ENCODE peak calls at places on chromosomes 5 and 9, in six cellular contexts. A is GM23248, Y is small intestine, M is colonic mucosa, P is IMR-90, H is ovary. R is an unnamed sample.

GRCh38 chr5:14665110-14665822 is 748 bp downstream of the OTULIN start:
- DNase-seq in A (peak; percentile 59), Y (peak; percentile 82), M (peak; percentile 74), P (no peak), H (peak; percentile 30), R (no peak)

GRCh38 chr9:79580065-79580464 is 8.3 kb downstream of the TLE4 start:
- DNase-seq in A (no peak), Y (no peak), M (no peak), P (no peak), H (no peak), R (no peak)

GRCh38 chr5:144422025-144422424 is 251.4 kb downstream of the KCTD16 start:
- DNase-seq in A (no peak), Y (no peak), M (no peak), P (no peak), H (no peak), R (no peak)

GRCh38 chr5:53256746-53257145 is 147.2 kb upstream of the MOCS2 start:
- DNase-seq in A (peak; percentile 74), Y (no peak), M (no peak), P (peak; percentile 89), H (no peak), R (no peak)

GRCh38 chr9:91882628-91883027 is 67.4 kb downstream of the ROR2 start:
- DNase-seq in A (no peak), Y (no peak), M (no peak), P (no peak), H (no peak), R (no peak)

GRCh38 chr9:133115604-133116345 is 5.3 kb downstream of the RALGDS start:
- DNase-seq in A (peak; percentile 87), Y (no peak), M (no peak), P (peak; percentile 63), H (no peak), R (no peak)

GRCh38 chr9:131869312-131869711 is 129.4 kb upstream of the RAPGEF1 start:
- DNase-seq in A (no peak), Y (no peak), M (no peak), P (no peak), H (no peak), R (no peak)

GRCh38 chr5:107184066-107184465 is 486.7 kb downstream of the EFNA5 start:
- DNase-seq in A (no peak), Y (no peak), M (no peak), P (no peak), H (no peak), R (no peak)

GRCh38 chr5:134003957-134004625 is 684 bp downstream of the VDAC1 start:
- DNase-seq in A (peak; percentile 85), Y (peak; percentile 55), M (peak; percentile 67), P (peak; percentile 42), H (peak; percentile 64), R (peak; percentile 60)

GRCh38 chr9:21381752-21382339 is 3.4 kb downstream of the IFNA2 start:
- DNase-seq in A (no peak), Y (no peak), M (no peak), P (no peak), H (no peak), R (no peak)

GRCh38 chr9:36245906-36246305 is 12.3 kb downstream of the GNE start:
- DNase-seq in A (peak; percentile 33), Y (no peak), M (no peak), P (peak; percentile 29), H (no peak), R (no peak)

GRCh38 chr5:179331591-179331990 is 13.7 kb downstream of the ADAMTS2 start:
- DNase-seq in A (no peak), Y (no peak), M (no peak), P (no peak), H (no peak), R (no peak)

GRCh38 chr5:142813208-142813607 is 43.0 kb downstream of the ARHGAP26 start:
- DNase-seq in A (no peak), Y (no peak), M (no peak), P (no peak), H (no peak), R (no peak)

GRCh38 chr5:149550608-149551226 is 522 bp downstream of the CSNK1A1 start:
- DNase-seq in A (peak; percentile 48), Y (peak; percentile 34), M (peak; percentile 40), P (no peak), H (peak; percentile 32), R (no peak)

GRCh38 chr9:131706608-131706970 is 33.3 kb downstream of the RAPGEF1 start:
- DNase-seq in A (no peak), Y (peak; percentile 56), M (peak; percentile 66), P (no peak), H (no peak), R (no peak)

GRCh38 chr9:136975624-136976023 is 1.7 kb upstream of the PTGDS start:
- DNase-seq in A (no peak), Y (no peak), M (no peak), P (no peak), H (no peak), R (no peak)

GRCh38 chr5:137328418-137328937 is 170.6 kb downstream of the SPOCK1 start:
- DNase-seq in A (no peak), Y (no peak), M (no peak), P (no peak), H (no peak), R (no peak)

GRCh38 chr9:21160178-21160577 is 6.3 kb downstream of the IFNA21 start:
- DNase-seq in A (no peak), Y (peak; percentile 37), M (no peak), P (no peak), H (no peak), R (no peak)

GRCh38 chr5:16461782-16462181 is 3.8 kb downstream of the ZNF622 start:
- DNase-seq in A (peak; percentile 83), Y (no peak), M (no peak), P (peak; percentile 94), H (no peak), R (no peak)

GRCh38 chr9:137168907-137169763 is 716 bp downstream of the LRRC26 start:
- DNase-seq in A (peak; percentile 66), Y (peak; percentile 67), M (peak; percentile 64), P (peak; percentile 19), H (no peak), R (no peak)

GRCh38 chr5:143101134-143101533 is 302.4 kb downstream of the NR3C1 start:
- DNase-seq in A (no peak), Y (no peak), M (no peak), P (no peak), H (no peak), R (no peak)

GRCh38 chr5:119382167-119382566 is 26.3 kb downstream of the TNFAIP8 start:
- DNase-seq in A (no peak), Y (no peak), M (no peak), P (peak; percentile 94), H (no peak), R (no peak)

GRCh38 chr9:90020277-90020871 is 415.6 kb downstream of the GADD45G start:
- DNase-seq in A (no peak), Y (no peak), M (no peak), P (no peak), H (no peak), R (no peak)

GRCh38 chr5:61029456-61030162 is 84.6 kb downstream of the NDUFAF2 start:
- DNase-seq in A (no peak), Y (no peak), M (no peak), P (no peak), H (no peak), R (no peak)

GRCh38 chr5:113276001-113276400 is 158.8 kb downstream of the TSSK1B start:
- DNase-seq in A (no peak), Y (no peak), M (no peak), P (no peak), H (no peak), R (peak; percentile 90)

GRCh38 chr5:31366941-31367340 is 165.0 kb downstream of the DROSHA start:
- DNase-seq in A (peak; percentile 70), Y (no peak), M (no peak), P (peak; percentile 35), H (no peak), R (no peak)

GRCh38 chr5:31365776-31366175 is 166.1 kb downstream of the DROSHA start:
- DNase-seq in A (no peak), Y (no peak), M (no peak), P (no peak), H (no peak), R (no peak)

GRCh38 chr5:31361906-31362900 is 168.7 kb downstream of the CDH6 start:
- DNase-seq in A (peak; percentile 68), Y (no peak), M (no peak), P (peak; percentile 59), H (no peak), R (no peak)

GRCh38 chr5:31362931-31363568 is 168.8 kb downstream of the DROSHA start:
- DNase-seq in A (peak; percentile 82), Y (no peak), M (no peak), P (peak; percentile 76), H (no peak), R (no peak)

GRCh38 chr5:31364881-31365636 is 166.8 kb downstream of the DROSHA start:
- DNase-seq in A (peak; percentile 81), Y (no peak), M (no peak), P (peak; percentile 90), H (no peak), R (no peak)
- H3K4me3 ChIP-seq in A (peak overlapping the region; percentile 30), Y (no peak overlapping the region), M (no peak overlapping the region), P (no peak overlapping the region), H (no peak overlapping the region), R (no peak overlapping the region)

GRCh38 chr9:134343637-134344036 is 17.4 kb downstream of the RXRA start:
- DNase-seq in A (no peak), Y (no peak), M (no peak), P (no peak), H (no peak), R (no peak)
- H3K4me1 ChIP-seq in A (no peaks in the 10 kb centered on the region), Y (peaks cover 15% of the 10 kb centered on the region), M (peaks cover 28% of the 10 kb centered on the region), P (peaks cover 24% of the 10 kb centered on the region), H (peaks cover 72% of the 10 kb centered on the region), R (no peaks in the 10 kb centered on the region)

GRCh38 chr5:36418172-36418979 is 116.7 kb upstream of the RANBP3L start:
- DNase-seq in A (peak; percentile 32), Y (peak; percentile 64), M (no peak), P (no peak), H (no peak), R (no peak)

GRCh38 chr5:36414869-36415282 is 113.2 kb upstream of the RANBP3L start:
- DNase-seq in A (peak; percentile 82), Y (peak; percentile 53), M (no peak), P (peak; percentile 54), H (no peak), R (no peak)

GRCh38 chr5:36417668-36418067 is 116.0 kb upstream of the RANBP3L start:
- DNase-seq in A (no peak), Y (no peak), M (no peak), P (no peak), H (no peak), R (no peak)

GRCh38 chr5:36416605-36417004 is 114.9 kb upstream of the RANBP3L start:
- DNase-seq in A (no peak), Y (no peak), M (no peak), P (no peak), H (no peak), R (no peak)

GRCh38 chr5:36417221-36417620 is 115.5 kb upstream of the RANBP3L start:
- DNase-seq in A (peak; percentile 15), Y (no peak), M (no peak), P (no peak), H (no peak), R (no peak)
- H3K4me3 ChIP-seq in A (no peak overlapping the region), Y (no peak overlapping the region), M (no peak overlapping the region), P (no peak overlapping the region), H (no peak overlapping the region), R (no peak overlapping the region)

DNA sequence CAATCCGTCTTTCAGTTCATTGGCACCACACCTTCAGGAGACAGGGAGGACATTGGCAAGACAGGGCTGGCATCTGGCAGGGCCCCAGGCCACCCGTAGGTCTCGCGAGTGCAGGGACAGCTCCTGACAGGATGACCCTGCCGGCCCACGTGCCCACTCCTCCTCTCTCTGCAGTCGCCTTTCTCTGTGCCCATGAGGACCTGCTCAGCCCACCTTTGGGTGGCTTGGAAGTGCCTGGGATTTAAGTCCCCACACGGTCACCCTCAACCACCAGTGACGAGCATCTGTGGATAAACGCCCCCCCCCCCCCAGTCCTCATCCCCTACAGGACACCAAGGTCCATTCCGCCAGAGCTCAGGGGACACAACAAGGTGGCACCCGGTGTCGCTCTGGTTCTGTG is 4.1 kb downstream of the MRPL36 start:
- DNase-seq in A (no peak), Y (no peak), M (no peak), P (no peak), H (no peak), R (no peak)
- H3K4me1 ChIP-seq in A (peaks cover 46% of the 10 kb centered on the region), Y (no peaks in the 10 kb centered on the region), M (peaks cover 4% of the 10 kb centered on the region), P (peaks cover 30% of the 10 kb centered on the region), H (peaks cover 5% of the 10 kb centered on the region), R (peaks cover 51% of the 10 kb centered on the region)

R was measured in SJSA1.